ENCODE peak calls at places on chromosomes 11 and 22, in four cellular contexts. X is left ventricle myocardium inferior; L is naive thymus-derived CD4-positive, alpha-beta T cell; Z is BE2C. C is an unnamed sample. For H3K36me3, the result is how much of the 10 kb centered on the place peaks cover.

GRCh38 chr11:29527391-29527936 is 489.4 kb downstream of the KCNA4 start:
- DNase-seq in X (no peak), L (no peak), Z (no peak), C (no peak)

GRCh38 chr11:3153291-3153861 is 11.7 kb downstream of the OSBPL5 start:
- DNase-seq in L (no peak), Z (no peak), X (peak), C (no peak)

GRCh38 chr11:90783111-90783510 is 560.3 kb upstream of the CHORDC1 start:
- DNase-seq in X (no peak), L (no peak), Z (no peak), C (no peak)

GRCh38 chr11:114440121-114440860 is 1.0 kb downstream of the REXO2 start:
- DNase-seq in X (no peak), L (no peak), Z (no peak), C (no peak)

GRCh38 chr11:23778971-23779370 is 717.9 kb upstream of the LUZP2 start:
- DNase-seq in X (no peak), Z (no peak), L (no peak), C (no peak)

GRCh38 chr22:27494821-27495220 is 306.7 kb downstream of the MN1 start:
- DNase-seq in L (no peak), Z (no peak), X (no peak), C (no peak)

GRCh38 chr22:30902496-30903357 is 65.8 kb downstream of the MORC2 start:
- DNase-seq in X (no peak), L (no peak), Z (no peak), C (no peak)

GRCh38 chr11:118565062-118565461 is 669 bp downstream of the IFT46 start:
- DNase-seq in L (no peak), Z (no peak), X (peak), C (peak)

GRCh38 chr22:24089951-24090350 is 78.8 kb downstream of the CABIN1 start:
- DNase-seq in X (no peak), L (no peak), Z (no peak), C (no peak)

GRCh38 chr22:39299829-39300178 is 19.6 kb downstream of the RPL3 start:
- DNase-seq in Z (no peak), L (no peak), X (peak), C (no peak)

GRCh38 chr11:64675417-64676252 is 47.4 kb downstream of the NRXN2 start:
- DNase-seq in Z (peak), X (peak), L (no peak), C (no peak)

GRCh38 chr22:24977370-24978230 is 25.1 kb downstream of the KIAA1671 start:
- DNase-seq in X (peak), L (no peak), Z (no peak), C (peak)

GRCh38 chr22:30115705-30116104 is 35.4 kb downstream of the HORMAD2 start:
- DNase-seq in L (no peak), Z (no peak), X (no peak), C (no peak)

GRCh38 chr11:66051371-66051765 is 796 bp upstream of the SF3B2 start:
- DNase-seq in Z (no peak), L (no peak), X (no peak), C (no peak)

GRCh38 chr11:86547727-86548126 is 124.7 kb downstream of the ME3 start:
- DNase-seq in Z (no peak), X (no peak), L (no peak), C (no peak)

GRCh38 chr11:33579101-33579500 is 121.5 kb downstream of the C11orf91 start:
- DNase-seq in Z (no peak), L (no peak), X (no peak), C (no peak)

GRCh38 chr22:37457093-37457893 is 28.9 kb downstream of the MFNG start:
- DNase-seq in X (peak), Z (peak), L (peak), C (peak)

GRCh38 chr11:107076832-107077231 is 58.6 kb upstream of the GUCY1A2 start:
- DNase-seq in L (no peak), X (no peak), Z (no peak), C (no peak)
- H3K36me3 ChIP-seq in L (under half), X (under half), Z (under half), C (under half)

DNA sequence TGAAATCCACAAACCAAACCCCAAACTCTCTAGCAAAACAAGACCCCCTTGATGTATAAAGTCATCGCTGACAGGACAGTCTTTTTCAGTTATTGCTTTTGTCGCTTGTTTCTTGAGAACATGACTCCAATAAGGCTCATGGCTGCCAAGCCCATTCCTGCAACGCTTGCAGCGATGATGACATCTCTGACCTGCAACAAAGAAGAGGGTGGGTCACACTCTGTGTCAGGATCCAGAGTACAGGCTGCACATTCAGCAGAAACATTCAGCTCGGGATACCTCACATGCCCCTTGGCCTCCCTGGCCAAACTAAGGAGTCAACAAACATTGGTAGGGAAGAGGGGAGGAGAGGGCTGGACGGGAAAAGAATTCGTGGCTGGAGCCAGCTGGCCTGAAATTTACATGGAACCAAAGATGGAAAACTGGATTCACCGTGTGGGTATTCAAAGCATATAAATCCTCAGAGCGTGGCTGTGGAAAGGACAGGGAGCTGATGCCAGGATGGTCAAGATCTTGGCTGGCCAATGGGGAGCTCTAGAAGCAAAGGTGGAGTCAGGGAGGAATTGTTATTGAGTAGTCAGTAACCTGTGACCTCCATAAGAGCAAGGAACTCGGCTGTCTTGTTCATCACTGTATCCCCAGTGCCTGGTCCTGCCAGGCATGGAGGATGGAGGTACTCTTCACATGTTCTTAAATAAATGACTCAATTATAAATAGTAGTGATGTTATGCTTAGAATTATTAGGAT is 11.8 kb upstream of the PLAAT2 start:
- DNase-seq in L (no peak), Z (no peak), X (peak), C (no peak)
- H3K4me3 ChIP-seq in L (peak), Z (no peak), X (peak), C (peak)

GRCh38 chr22:45549739-45550138 is 47.1 kb downstream of the FBLN1 start:
- DNase-seq in Z (no peak), L (no peak), X (no peak), C (no peak)

GRCh38 chr22:45550891-45551290 is 48.2 kb downstream of the FBLN1 start:
- DNase-seq in X (no peak), Z (no peak), L (no peak), C (no peak)

GRCh38 chr22:45550416-45550815 is 47.7 kb downstream of the FBLN1 start:
- DNase-seq in X (no peak), L (no peak), Z (no peak), C (no peak)

GRCh38 chr22:45548441-45548840 is 45.8 kb downstream of the FBLN1 start:
- DNase-seq in L (no peak), Z (no peak), X (no peak), C (no peak)

DNA sequence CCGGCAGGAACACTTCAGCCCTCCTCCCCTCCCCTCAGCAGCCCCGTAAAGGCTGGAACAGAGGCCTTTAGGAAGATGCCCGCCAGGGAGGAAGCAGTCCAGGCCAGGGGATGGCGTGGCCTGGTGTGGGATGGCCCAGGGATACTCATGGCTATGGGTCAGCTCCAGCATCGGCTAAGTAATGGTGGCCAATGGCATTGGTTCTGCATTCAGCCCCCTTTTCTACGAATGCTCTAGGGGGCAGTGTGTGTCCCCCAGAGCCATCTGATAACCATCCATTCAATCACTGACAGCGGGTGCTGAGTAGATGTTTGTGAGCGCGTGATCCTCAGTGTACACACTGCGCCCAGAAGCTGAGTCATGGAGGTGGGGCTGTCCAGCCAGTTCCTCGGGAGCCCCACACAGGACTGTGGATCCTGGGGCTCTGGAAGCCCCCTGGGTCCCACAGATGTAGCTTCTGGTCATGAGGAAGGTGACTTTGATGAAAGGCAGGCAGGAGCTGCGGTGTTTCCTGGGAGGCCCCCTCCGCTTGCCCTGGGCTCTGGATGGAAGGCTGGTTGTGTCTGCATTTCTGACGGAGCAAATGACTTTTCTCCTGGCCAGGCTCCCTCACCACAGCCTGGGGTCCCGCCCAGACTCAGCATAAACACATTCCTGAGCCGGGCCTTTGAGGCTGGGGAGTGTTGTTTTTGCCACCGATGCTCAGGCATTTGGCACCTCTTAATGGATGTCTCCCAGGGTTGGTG is 46.5 kb downstream of the FBLN1 start:
- DNase-seq in X (peak), Z (no peak), L (no peak), C (peak)
- H3K36me3 ChIP-seq in X (under half), Z (under half), L (under half), C (under half)

GRCh38 chr11:57331720-57332119 is 4.0 kb downstream of the SSRP1 start:
- DNase-seq in Z (no peak), L (no peak), X (no peak), C (no peak)

GRCh38 chr11:57325735-57326048 is 940 bp upstream of the TNKS1BP1 start:
- DNase-seq in X (peak), L (no peak), Z (no peak), C (peak)

GRCh38 chr11:57327721-57328120 is 3.0 kb upstream of the TNKS1BP1 start:
- DNase-seq in Z (no peak), L (no peak), X (no peak), C (no peak)

GRCh38 chr11:57332694-57333440 is 2.8 kb downstream of the SSRP1 start:
- DNase-seq in X (no peak), Z (no peak), L (no peak), C (no peak)

GRCh38 chr11:57330029-57330428 is 5.3 kb upstream of the TNKS1BP1 start:
- DNase-seq in Z (no peak), L (no peak), X (no peak), C (no peak)
- H3K4me3 ChIP-seq in Z (no peak), L (no peak), X (no peak), C (no peak)